ENCODE peak calls at places on chromosome 7, in eight cellular contexts. T, G, I, N, P, C, K and J are unnamed samples.

GRCh38 chr7:424961-425793 is 94.5 kb downstream of the PDGFA start:
- DNase-seq in T (no peak), G (no peak), I (no peak), N (no peak), P (no peak), C (no peak), K (no peak), J (no peak)

GRCh38 chr7:130144632-130145171 is 60.5 kb downstream of the TMEM209 start:
- DNase-seq in T (no peak), G (no peak), I (peak; percentile 87), N (no peak), P (no peak), C (no peak), K (peak; percentile 36), J (peak; percentile 60)

GRCh38 chr7:107982463-107982862 is 20.5 kb downstream of the LAMB1 start:
- DNase-seq in T (no peak), G (no peak), I (no peak), N (no peak), P (no peak), C (no peak), K (no peak), J (no peak)

GRCh38 chr7:111091623-111092370 is 870 bp downstream of the LRRN3 start:
- DNase-seq in T (no peak), G (no peak), I (no peak), N (no peak), P (no peak), C (no peak), K (no peak), J (no peak)

GRCh38 chr7:134660961-134661376 is 14.3 kb downstream of the BPGM start:
- DNase-seq in T (no peak), G (no peak), I (peak; percentile 4), N (no peak), P (peak; percentile 35), C (peak; percentile 80), K (peak; percentile 71), J (peak; percentile 47)

GRCh38 chr7:130228840-130229239 is 21.2 kb downstream of the SSMEM1 start:
- DNase-seq in T (no peak), G (no peak), I (no peak), N (no peak), P (no peak), C (no peak), K (no peak), J (no peak)

GRCh38 chr7:150520145-150520544 is 5.5 kb downstream of the GIMAP7 start:
- DNase-seq in T (no peak), G (no peak), I (no peak), N (no peak), P (no peak), C (no peak), K (no peak), J (no peak)

GRCh38 chr7:138992052-138992531 is 10.9 kb upstream of the KIAA1549 start:
- DNase-seq in T (no peak), G (no peak), I (no peak), N (no peak), P (peak; percentile 81), C (no peak), K (no peak), J (no peak)

GRCh38 chr7:135773451-135773850 is 24.8 kb upstream of the FAM180A start:
- DNase-seq in T (no peak), G (no peak), I (no peak), N (no peak), P (no peak), C (no peak), K (no peak), J (no peak)

GRCh38 chr7:19122018-19122588 is 4.7 kb upstream of the TWIST1 start:
- DNase-seq in T (no peak), G (no peak), I (peak; percentile 77), N (no peak), P (no peak), C (peak; percentile 45), K (no peak), J (no peak)

GRCh38 chr7:24979470-24979862 is 512 bp downstream of the OSBPL3 start:
- DNase-seq in T (peak; percentile 73), G (peak; percentile 41), I (peak; percentile 68), N (peak; percentile 82), P (no peak), C (peak; percentile 80), K (peak; percentile 74), J (no peak)

GRCh38 chr7:32427769-32428291 is 62.4 kb downstream of the LSM5 start:
- DNase-seq in T (peak; percentile 83), G (no peak), I (peak; percentile 89), N (peak; percentile 94), P (peak; percentile 69), C (peak; percentile 84), K (peak; percentile 65), J (peak; percentile 47)

GRCh38 chr7:121440857-121441503 is 44.9 kb upstream of the FAM3C start:
- DNase-seq in T (no peak), G (no peak), I (no peak), N (no peak), P (peak; percentile 7), C (peak; percentile 58), K (no peak), J (no peak)

GRCh38 chr7:22660293-22660692 is 66.7 kb upstream of the IL6 start:
- DNase-seq in T (no peak), G (no peak), I (no peak), N (no peak), P (no peak), C (no peak), K (no peak), J (no peak)